ENCODE peak calls at places on chromosome 18, in six cellular contexts. S is amniotic stem cell, N is aorta, G is tibial artery, X is T-cell, H is colonic mucosa. B is an unnamed sample.

GRCh38 chr18:73766915-73767314 is 380.7 kb downstream of the FBXO15 start:
- DNase-seq in S (no peak), N (no peak), G (no peak), X (no peak), H (no peak), B (no peak)

GRCh38 chr18:47260924-47261701 is 9.7 kb upstream of the SKOR2 start:
- DNase-seq in S (no peak), N (no peak), G (no peak), X (no peak), H (no peak), B (no peak)

GRCh38 chr18:31661965-31662364 is 22.4 kb downstream of the B4GALT6 start:
- DNase-seq in S (no peak), N (no peak), G (no peak), X (no peak), H (no peak), B (no peak)

GRCh38 chr18:11956371-11957308 is 24.7 kb upstream of the IMPA2 start:
- DNase-seq in S (no peak), N (peak; percentile 21), G (no peak), X (no peak), H (no peak), B (no peak)

GRCh38 chr18:48203288-48203945 is 205.8 kb downstream of the ZBTB7C start:
- DNase-seq in S (no peak), N (no peak), G (no peak), X (no peak), H (no peak), B (no peak)

GRCh38 chr18:76592981-76593381 is 97.9 kb upstream of the ZNF516 start:
- DNase-seq in S (no peak), N (no peak), G (no peak), X (no peak), H (no peak), B (no peak)

GRCh38 chr18:63817441-63818051 is 42.3 kb downstream of the SERPINB7 start:
- DNase-seq in S (peak; percentile 23), N (no peak), G (no peak), X (no peak), H (no peak), B (no peak)

GRCh38 chr18:32049393-32050161 is 31.0 kb downstream of the RNF125 start:
- DNase-seq in S (no peak), N (no peak), G (peak; percentile 68), X (peak; percentile 51), H (peak; percentile 54), B (no peak)

GRCh38 chr18:40984856-40985255 is 970.2 kb upstream of the PIK3C3 start:
- DNase-seq in S (no peak), N (no peak), G (no peak), X (no peak), H (no peak), B (no peak)

GRCh38 chr18:57561728-57562423 is 24.6 kb downstream of the FECH start:
- DNase-seq in S (no peak), N (no peak), G (no peak), X (peak; percentile 31), H (no peak), B (no peak)

B was measured in omental fat pad.